ENCODE peak calls at places on chromosomes 4 and X, in six cellular contexts. J is EH; U is astrocyte of the hippocampus; Q is T-helper 17 cell; D is activated naive CD8-positive, alpha-beta T cell treated with anti-CD3 and anti-CD28 coated beads for 36 hours; V is activated gamma-delta T cell. Y is an unnamed sample.

GRCh38 chrX:18654873-18655836 is 16.8 kb downstream of the RS1 start:
- DNase-seq in J (peak), U (peak), Q (no peak), D (no peak), V (no peak), Y (no peak)

GRCh38 chr4:24887881-24888430 is 24.9 kb downstream of the CCDC149 start:
- DNase-seq in J (no peak), U (no peak), Q (no peak), D (no peak), V (no peak), Y (no peak)

GRCh38 chr4:3729188-3729884 is 36.8 kb upstream of the ADRA2C start:
- DNase-seq in J (peak), U (peak), Q (no peak), D (no peak), V (no peak), Y (no peak)

GRCh38 chrX:31516492-31516891 is 444.7 kb upstream of the FTHL17 start:
- DNase-seq in J (no peak), U (no peak), Q (no peak), D (no peak), V (no peak), Y (no peak)

GRCh38 chr4:89161841-89162240 is 50.5 kb downstream of the TIGD2 start:
- DNase-seq in J (peak), U (peak), Q (no peak), D (no peak), V (no peak), Y (no peak)

GRCh38 chr4:75432683-75433082 is 81.5 kb downstream of the RCHY1 start:
- DNase-seq in J (peak), U (peak), Q (no peak), D (no peak), V (no peak), Y (no peak)

GRCh38 chr4:101349346-101350064 is 2.2 kb upstream of the PPP3CA start:
- DNase-seq in J (no peak), U (peak), Q (no peak), D (no peak), V (no peak), Y (no peak)

GRCh38 chr4:1721666-1722550 is 587 bp downstream of the TACC3 start:
- DNase-seq in J (peak), U (no peak), Q (no peak), D (peak), V (no peak), Y (no peak)

Y was measured in activated T-cell treated with anti-CD3 and anti-CD28 coated beads, Interleukin-2, amount 50 U/mL, for 48 hours.